ENCODE peak calls at places on chromosomes 12 and 14, in six cellular contexts. C, F, E, G, I and N are unnamed samples.
A peak's percentile ranks its signal among the peaks of the same experiment; 100 is the strongest.

GRCh38 chr14:37150414-37150813 is 22.0 kb downstream of the SLC25A21 start:
- DNase-seq in C (no peak), F (no peak), E (peak; percentile 70), G (no peak), I (no peak), N (no peak)

GRCh38 chr12:110266980-110267620 is 13.9 kb upstream of the ATP2A2 start:
- DNase-seq in C (no peak), F (no peak), E (no peak), G (no peak), I (no peak), N (no peak)

GRCh38 chr12:121330692-121331091 is 21.5 kb downstream of the ANAPC5 start:
- DNase-seq in C (no peak), F (no peak), E (no peak), G (no peak), I (no peak), N (no peak)

GRCh38 chr14:75307700-75308379 is 29.2 kb downstream of the FOS start:
- DNase-seq in C (no peak), F (peak; percentile 69), E (peak; percentile 96), G (peak; percentile 72), I (no peak), N (peak; percentile 92)

GRCh38 chr14:96805906-96806305 is 8.7 kb downstream of the VRK1 start:
- DNase-seq in C (no peak), F (no peak), E (no peak), G (no peak), I (no peak), N (peak; percentile 60)

GRCh38 chr14:93081875-93082570 is 33.7 kb downstream of the ITPK1 start:
- DNase-seq in C (no peak), F (no peak), E (no peak), G (no peak), I (no peak), N (no peak)

GRCh38 chr12:50597200-50598195 is 92.7 kb downstream of the DIP2B start:
- DNase-seq in C (no peak), F (peak; percentile 71), E (no peak), G (no peak), I (peak; percentile 55), N (no peak)

GRCh38 chr12:52952082-52952801 is 3.3 kb downstream of the KRT18 start:
- DNase-seq in C (no peak), F (no peak), E (no peak), G (peak; percentile 43), I (no peak), N (peak; percentile 70)

GRCh38 chr12:99824900-99825562 is 159.7 kb downstream of the ANKS1B start:
- DNase-seq in C (no peak), F (no peak), E (no peak), G (no peak), I (no peak), N (no peak)

GRCh38 chr14:71714225-71714624 is 218.0 kb upstream of the RGS6 start:
- DNase-seq in C (no peak), F (no peak), E (no peak), G (no peak), I (no peak), N (no peak)

GRCh38 chr12:48788852-48789775 is at the start of gene ADCY6:
- DNase-seq in C (no peak), F (peak; percentile 29), E (peak; percentile 94), G (peak; percentile 56), I (no peak), N (peak; percentile 84)

GRCh38 chr14:80213602-80214001 is 2.3 kb upstream of the DIO2 start:
- DNase-seq in C (no peak), F (peak; percentile 16), E (peak; percentile 86), G (no peak), I (no peak), N (peak; percentile 8)

GRCh38 chr14:37974421-37974820 is 233.3 kb upstream of the SSTR1 start:
- DNase-seq in C (no peak), F (no peak), E (no peak), G (no peak), I (no peak), N (no peak)

GRCh38 chr14:90632451-90632850 is 183.8 kb downstream of the TTC7B start:
- DNase-seq in C (no peak), F (no peak), E (no peak), G (no peak), I (no peak), N (no peak)

GRCh38 chr14:60878536-60878935 is 102.3 kb downstream of the TRMT5 start:
- DNase-seq in C (no peak), F (no peak), E (no peak), G (no peak), I (no peak), N (no peak)

GRCh38 chr12:43758247-43758727 is 303 bp downstream of the PUS7L start:
- DNase-seq in C (no peak), F (no peak), E (peak; percentile 36), G (peak; percentile 22), I (peak; percentile 17), N (peak; percentile 39)

GRCh38 chr14:21825147-21825743 is 151.6 kb upstream of the OR4E1 start:
- DNase-seq in C (no peak), F (peak; percentile 48), E (peak; percentile 91), G (no peak), I (no peak), N (no peak)

GRCh38 chr14:104171029-104171697 is 32.8 kb downstream of the KIF26A start:
- DNase-seq in C (no peak), F (no peak), E (peak; percentile 73), G (no peak), I (no peak), N (no peak)

GRCh38 chr14:53885241-53885640 is 71.4 kb downstream of the BMP4 start:
- DNase-seq in C (no peak), F (no peak), E (no peak), G (no peak), I (no peak), N (no peak)

GRCh38 chr12:59036973-59037807 is 116.9 kb upstream of the LRIG3 start:
- DNase-seq in C (no peak), F (no peak), E (no peak), G (no peak), I (no peak), N (no peak)

GRCh38 chr12:89576572-89577220 is 50.8 kb upstream of the POC1B start:
- DNase-seq in C (no peak), F (no peak), E (no peak), G (no peak), I (no peak), N (no peak)

GRCh38 chr14:78240567-78240966 is 70.4 kb downstream of the NRXN3 start:
- DNase-seq in C (no peak), F (no peak), E (no peak), G (no peak), I (no peak), N (no peak)

GRCh38 chr14:88248606-88249005 is 74.5 kb downstream of the KCNK10 start:
- DNase-seq in C (no peak), F (no peak), E (no peak), G (no peak), I (no peak), N (no peak)

GRCh38 chr12:32583535-32583934 is 95.6 kb upstream of the DNM1L start:
- DNase-seq in C (no peak), F (no peak), E (no peak), G (no peak), I (no peak), N (no peak)

GRCh38 chr12:32588604-32589003 is 90.5 kb upstream of the DNM1L start:
- DNase-seq in C (no peak), F (no peak), E (no peak), G (no peak), I (no peak), N (no peak)

GRCh38 chr12:32586390-32586789 is 92.7 kb upstream of the DNM1L start:
- DNase-seq in C (no peak), F (no peak), E (no peak), G (no peak), I (no peak), N (no peak)

GRCh38 chr12:32587536-32588346 is 91.4 kb upstream of the DNM1L start:
- DNase-seq in C (no peak), F (no peak), E (no peak), G (no peak), I (no peak), N (no peak)

DNA sequence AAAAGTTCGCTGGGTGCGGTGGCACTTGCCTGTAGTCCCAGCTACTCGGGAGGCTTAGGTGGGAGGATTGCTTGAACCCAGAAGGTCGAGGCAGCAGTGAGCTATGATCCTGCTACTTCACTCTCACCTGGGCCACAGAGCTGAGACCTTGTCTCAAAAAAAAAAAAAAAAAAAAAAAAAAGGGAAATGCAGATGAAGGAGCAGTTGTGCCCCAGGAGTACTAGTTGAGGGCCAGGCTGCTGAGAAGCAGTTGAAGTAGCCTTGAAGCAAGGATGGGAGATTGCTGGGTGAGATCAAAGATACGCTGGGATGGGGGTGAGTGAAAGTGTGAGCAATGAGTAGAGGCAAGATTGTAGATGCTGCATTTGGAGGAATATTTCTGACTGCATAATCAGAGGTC is 93.4 kb upstream of the DNM1L start:
- DNase-seq in C (no peak), F (no peak), E (no peak), G (no peak), I (no peak), N (no peak)
- H3K4me3 ChIP-seq in C (no peak overlapping the region), F (no peak overlapping the region), E (no peak overlapping the region), G (no peak overlapping the region), I (no peak overlapping the region), N (no peak overlapping the region)

GRCh38 chr14:105415481-105416428 is 3.9 kb upstream of the MTA1 start:
- DNase-seq in C (no peak), F (no peak), E (no peak), G (no peak), I (no peak), N (no peak)

GRCh38 chr14:105416671-105417070 is 3.0 kb upstream of the MTA1 start:
- DNase-seq in C (no peak), F (no peak), E (no peak), G (no peak), I (no peak), N (no peak)

GRCh38 chr14:105412768-105413541 is 6.7 kb upstream of the MTA1 start:
- DNase-seq in C (no peak), F (no peak), E (no peak), G (no peak), I (no peak), N (no peak)

GRCh38 chr14:105413542-105413886 is 6.1 kb upstream of the MTA1 start:
- DNase-seq in C (no peak), F (no peak), E (no peak), G (no peak), I (no peak), N (no peak)

GRCh38 chr14:105414456-105415371 is 4.9 kb upstream of the MTA1 start:
- DNase-seq in C (no peak), F (no peak), E (peak; percentile 82), G (peak; percentile 41), I (no peak), N (peak; percentile 73)
- TF ChIP-seq POLR2AphosphoS5 in C (no peak), F (no peak), E (peak; percentile 57), G (peak; percentile 13), I (no peak), N (no peak)

DNA sequence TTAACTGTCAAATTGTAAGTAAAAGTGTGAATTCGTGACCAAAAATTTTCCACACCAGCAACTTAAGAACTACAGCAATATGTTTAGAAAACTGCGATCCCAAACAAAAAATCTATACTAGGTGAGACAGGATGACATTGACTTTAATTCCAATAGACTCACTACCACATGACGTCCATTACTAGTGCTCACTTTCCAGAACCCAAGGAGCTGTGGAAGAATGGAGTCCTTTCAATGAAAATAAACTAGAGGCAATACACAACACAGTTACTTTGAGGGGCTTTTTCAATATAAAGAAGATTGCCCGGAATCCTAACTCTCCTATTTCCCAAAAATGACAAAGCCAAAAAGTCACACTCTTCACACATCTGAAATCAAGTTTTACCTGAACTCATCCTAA is 1.4 kb downstream of the EPS8 start:
- DNase-seq in C (no peak), F (no peak), E (no peak), G (no peak), I (no peak), N (no peak)
- H3K4me3 ChIP-seq in C (peak overlapping the region; percentile 77), F (peak overlapping the region; percentile 78), E (peak overlapping the region; percentile 85), G (peak overlapping the region; percentile 93), I (no peak overlapping the region), N (peak overlapping the region; percentile 86)

GRCh38 chr12:73998894-73999293 is 538.7 kb upstream of the ATXN7L3B start:
- DNase-seq in C (no peak), F (no peak), E (no peak), G (no peak), I (no peak), N (no peak)
- TF ChIP-seq POLR2AphosphoS5 in C (no peak), F (no peak), E (no peak), G (no peak), I (no peak), N (no peak)